ENCODE peak calls at places on chromosomes 12 and 14, in six cellular contexts. H is aorta, J is nucleus accumbens, Q is HEK293T, P is iPS-NIHi11, G is uterus. F is an unnamed sample.

GRCh38 chr12:45343269-45344051 is 127.6 kb downstream of the ANO6 start:
- DNase-seq in H (no peak), J (no peak), Q (no peak), P (no peak), G (no peak), F (no peak)

GRCh38 chr14:89284368-89285058 is 132.5 kb downstream of the FOXN3 start:
- DNase-seq in H (peak; percentile 84), J (no peak), Q (no peak), P (no peak), G (no peak), F (peak; percentile 31)

GRCh38 chr14:59688224-59689170 is 111.9 kb upstream of the CCDC175 start:
- DNase-seq in H (no peak), J (no peak), Q (peak; percentile 61), P (peak; percentile 70), G (no peak), F (peak; percentile 66)

GRCh38 chr12:115407723-115408122 is 723.7 kb upstream of the TBX3 start:
- DNase-seq in H (no peak), J (no peak), Q (no peak), P (no peak), G (no peak), F (no peak)

GRCh38 chr12:32431025-32431424 is 31.7 kb downstream of the FGD4 start:
- DNase-seq in H (no peak), J (no peak), Q (no peak), P (no peak), G (no peak), F (no peak)

GRCh38 chr14:39381366-39381765 is 50.9 kb downstream of the FBXO33 start:
- DNase-seq in H (no peak), J (no peak), Q (no peak), P (no peak), G (no peak), F (no peak)

GRCh38 chr14:29906256-29906885 is 21.3 kb downstream of the PRKD1 start:
- DNase-seq in H (no peak), J (no peak), Q (no peak), P (peak; percentile 7), G (no peak), F (no peak)

GRCh38 chr12:111405856-111406473 is at the start of gene SH2B3:
- DNase-seq in H (no peak), J (no peak), Q (no peak), P (no peak), G (peak; percentile 78), F (no peak)

GRCh38 chr14:66152269-66152668 is 333.9 kb upstream of the CCDC196 start:
- DNase-seq in H (no peak), J (no peak), Q (no peak), P (no peak), G (no peak), F (no peak)

GRCh38 chr12:80846930-80847329 is 90.8 kb downstream of the LIN7A start:
- DNase-seq in H (no peak), J (no peak), Q (no peak), P (no peak), G (no peak), F (no peak)

GRCh38 chr14:68181395-68182326 is 362.1 kb downstream of the RAD51B start:
- DNase-seq in H (no peak), J (no peak), Q (no peak), P (no peak), G (no peak), F (no peak)

GRCh38 chr14:77344597-77344996 is 23.8 kb downstream of the GSTZ1 start:
- DNase-seq in H (no peak), J (no peak), Q (no peak), P (no peak), G (no peak), F (no peak)

GRCh38 chr12:50039151-50039835 is 14.0 kb upstream of the RACGAP1 start:
- DNase-seq in H (peak; percentile 96), J (no peak), Q (peak; percentile 84), P (peak; percentile 90), G (peak; percentile 88), F (peak; percentile 97)

GRCh38 chr14:73634333-73634833 is 10.4 kb upstream of the DNAL1 start:
- DNase-seq in H (no peak), J (no peak), Q (no peak), P (peak; percentile 86), G (no peak), F (peak; percentile 56)

GRCh38 chr12:124007810-124008570 is 35.0 kb downstream of the ZNF664 start:
- DNase-seq in H (no peak), J (no peak), Q (no peak), P (no peak), G (no peak), F (no peak)

GRCh38 chr14:58533417-58533816 is 104.3 kb upstream of the DACT1 start:
- DNase-seq in H (no peak), J (peak; percentile 25), Q (no peak), P (no peak), G (no peak), F (peak; percentile 17)

GRCh38 chr14:103232831-103233319 is 101.2 kb upstream of the EIF5 start:
- DNase-seq in H (no peak), J (no peak), Q (no peak), P (peak; percentile 62), G (no peak), F (no peak)

GRCh38 chr12:83763425-83763824 is 1076.7 kb downstream of the TMTC2 start:
- DNase-seq in H (no peak), J (no peak), Q (peak; percentile 6), P (no peak), G (no peak), F (no peak)

GRCh38 chr14:102223682-102224081 is 81.3 kb downstream of the MOK start:
- DNase-seq in H (peak; percentile 25), J (no peak), Q (no peak), P (no peak), G (no peak), F (no peak)

GRCh38 chr14:56487090-56487667 is 92.4 kb upstream of the TMEM260 start:
- DNase-seq in H (no peak), J (no peak), Q (peak; percentile 10), P (no peak), G (no peak), F (no peak)

GRCh38 chr14:100104523-100105300 is 39.5 kb downstream of the EVL start:
- DNase-seq in H (no peak), J (no peak), Q (no peak), P (no peak), G (no peak), F (no peak)

GRCh38 chr12:69225251-69225910 is 14.0 kb upstream of the CPSF6 start:
- DNase-seq in H (no peak), J (no peak), Q (no peak), P (no peak), G (no peak), F (no peak)

GRCh38 chr12:132222096-132222807 is 78.0 kb downstream of the NOC4L start:
- DNase-seq in H (peak; percentile 48), J (no peak), Q (no peak), P (no peak), G (no peak), F (peak; percentile 66)

GRCh38 chr14:88477513-88478250 is 77.1 kb downstream of the PTPN21 start:
- DNase-seq in H (no peak), J (no peak), Q (no peak), P (no peak), G (no peak), F (no peak)

GRCh38 chr12:109844091-109844490 is 10.9 kb upstream of the TRPV4 start:
- DNase-seq in H (no peak), J (no peak), Q (no peak), P (no peak), G (no peak), F (no peak)

GRCh38 chr14:104697892-104698583 is 8.6 kb downstream of the INF2 start:
- DNase-seq in H (no peak), J (no peak), Q (no peak), P (no peak), G (no peak), F (no peak)

GRCh38 chr12:91346827-91347226 is 164.2 kb upstream of the DCN start:
- DNase-seq in H (no peak), J (no peak), Q (no peak), P (no peak), G (no peak), F (no peak)

GRCh38 chr12:114933428-114934160 is 249.6 kb upstream of the TBX3 start:
- DNase-seq in H (no peak), J (no peak), Q (no peak), P (no peak), G (no peak), F (no peak)

GRCh38 chr12:103930787-103931536 is 752 bp downstream of the HSP90B1 start:
- DNase-seq in H (peak; percentile 76), J (no peak), Q (peak; percentile 16), P (peak; percentile 32), G (peak; percentile 44), F (peak; percentile 37)

GRCh38 chr12:59075968-59076367 is 155.7 kb upstream of the LRIG3 start:
- DNase-seq in H (no peak), J (no peak), Q (no peak), P (no peak), G (no peak), F (no peak)

GRCh38 chr14:23910081-23910875 is 43.3 kb upstream of the DHRS4 start:
- DNase-seq in H (no peak), J (no peak), Q (peak; percentile 80), P (peak; percentile 88), G (no peak), F (peak; percentile 62)

F was measured in glutamatergic neuron.